ENCODE peak calls at places on chromosome 3, in eight cellular contexts. F, N, D, M, W, R, V and G are unnamed samples.

GRCh38 chr3:33722626-33723370 is 4.7 kb upstream of the CLASP2 start:
- DNase-seq in W (peak), R (no peak), N (no peak), M (no peak), V (peak), F (no peak), D (no peak), G (no peak)

GRCh38 chr3:22231061-22231460 is 480.1 kb upstream of the ZNF385D start:
- DNase-seq in W (peak), V (no peak), M (peak), F (no peak), D (no peak), N (no peak), R (no peak), G (no peak)

GRCh38 chr3:43621406-43621973 is 321 bp downstream of the ANO10 start:
- DNase-seq in D (no peak), V (no peak), W (no peak), R (no peak), N (peak), M (no peak), F (no peak), G (no peak)

GRCh38 chr3:52845691-52846426 is 11.0 kb upstream of the MUSTN1 start:
- DNase-seq in W (no peak), D (no peak), R (no peak), M (peak), V (no peak), F (peak), N (no peak), G (peak)

GRCh38 chr3:18843188-18843587 is 305.1 kb upstream of the KCNH8 start:
- DNase-seq in R (no peak), N (no peak), F (no peak), D (no peak), M (no peak), W (no peak), V (no peak), G (no peak)

GRCh38 chr3:134666885-134667284 is 16.1 kb upstream of the KY start:
- DNase-seq in M (no peak), W (no peak), F (no peak), N (no peak), V (peak), R (no peak), D (no peak), G (no peak)

GRCh38 chr3:47323431-47324277 is 40.9 kb downstream of the KLHL18 start:
- DNase-seq in W (peak), R (no peak), M (no peak), N (no peak), D (no peak), V (no peak), F (no peak), G (no peak)

GRCh38 chr3:57596495-57597239 is 477 bp downstream of the ARF4 start:
- DNase-seq in M (peak), F (peak), N (peak), W (peak), R (peak), D (peak), V (peak), G (peak)

GRCh38 chr3:30539772-30540171 is 66.6 kb upstream of the TGFBR2 start:
- DNase-seq in M (no peak), F (no peak), R (no peak), W (peak), D (no peak), N (no peak), V (peak), G (no peak)

GRCh38 chr3:87120850-87121249 is 106.3 kb upstream of the CHMP2B start:
- DNase-seq in N (no peak), R (no peak), M (no peak), F (no peak), V (no peak), W (no peak), D (no peak), G (no peak)

GRCh38 chr3:79467721-79468120 is 300.1 kb downstream of the ROBO1 start:
- DNase-seq in F (no peak), R (no peak), V (no peak), W (no peak), N (no peak), M (peak), D (no peak), G (no peak)

GRCh38 chr3:143157957-143158548 is 38.5 kb downstream of the CHST2 start:
- DNase-seq in N (no peak), W (no peak), D (no peak), V (no peak), F (no peak), M (no peak), R (no peak), G (no peak)

GRCh38 chr3:144039661-144040060 is 68.0 kb downstream of the DIPK2A start:
- DNase-seq in D (no peak), M (peak), N (no peak), R (no peak), V (no peak), F (no peak), W (peak), G (no peak)